ENCODE peak calls at places on chromosome 2, in nine cellular contexts. P is body of pancreas; G is cardiac fibroblast; S is bronchial epithelial cell; L is dermis microvascular lymphatic vessel endothelial cell; Z is CD4-positive, alpha-beta T cell; X is NCI-H345; R is activated effector memory CD4-positive, alpha-beta T cell treated with Interleukin-2 at 50 U/mL for 16 hours; Q is stimulated activated CD8-positive, alpha-beta memory T cell treated with anti-CD3 and anti-CD28 coated beads, Interleukin-15, amount 100 ng/mL, for 24 hours. J is an unnamed sample.

GRCh38 chr2:16508061-16508851 is 157.4 kb downstream of the CYRIA start:
- DNase-seq in P (peak), G (peak), S (peak), L (peak), Z (no peak), X (peak), R (no peak), Q (no peak), J (no peak)

GRCh38 chr2:54636425-54637139 is 86.9 kb upstream of the EML6 start:
- DNase-seq in P (peak), G (peak), S (no peak), L (no peak), Z (no peak), X (no peak), R (no peak), Q (no peak), J (no peak)

GRCh38 chr2:184597571-184597980 is 753 bp upstream of the ZNF804A start:
- DNase-seq in P (peak), G (peak), S (no peak), L (no peak), Z (no peak), X (no peak), R (no peak), Q (no peak), J (no peak)

GRCh38 chr2:158395166-158395565 is 61.4 kb downstream of the CCDC148 start:
- DNase-seq in P (no peak), G (peak), S (peak), L (no peak), Z (no peak), X (no peak), R (no peak), Q (no peak), J (no peak)

GRCh38 chr2:147511491-147511948 is 333.3 kb upstream of the ACVR2A start:
- DNase-seq in P (peak), G (no peak), S (peak), L (no peak), Z (no peak), X (no peak), R (no peak), Q (no peak), J (no peak)

GRCh38 chr2:67612576-67612981 is 215.4 kb downstream of the ETAA1 start:
- DNase-seq in P (no peak), G (peak), S (no peak), L (no peak), Z (no peak), X (no peak), R (no peak), Q (no peak), J (no peak)

GRCh38 chr2:149084924-149085795 is 46.7 kb downstream of the LYPD6B start:
- DNase-seq in P (no peak), G (no peak), S (no peak), L (no peak), Z (no peak), X (no peak), R (no peak), Q (no peak), J (no peak)

GRCh38 chr2:42013409-42013808 is 34.4 kb upstream of the PKDCC start:
- DNase-seq in P (no peak), G (peak), S (peak), L (no peak), Z (no peak), X (no peak), R (no peak), Q (no peak), J (no peak)